ENCODE peak calls at places on chromosomes 6 and 20, in six cellular contexts. X is fibroblast of lung, N is heart left ventricle, V is psoas muscle, S is endothelial cell of umbilical vein, K is cardiac muscle cell. D is an unnamed sample. For H3K36me3 and H3K27me3, the result is how much of the 10 kb centered on the place peaks cover.

GRCh38 chr6:81772741-81773140 is 20.3 kb upstream of the TENT5A start:
- DNase-seq in X (peak), N (no peak), V (no peak), S (no peak), K (no peak), D (no peak)

GRCh38 chr6:27280540-27281000 is 31.5 kb downstream of the POM121L2 start:
- DNase-seq in X (no peak), N (no peak), V (no peak), S (no peak), K (no peak), D (no peak)

GRCh38 chr6:132937466-132937906 is 123.1 kb downstream of the RPS12 start:
- DNase-seq in X (peak), N (peak), V (no peak), S (peak), K (peak), D (no peak)

GRCh38 chr20:31859998-31860380 is 10.3 kb downstream of the DUSP15 start:
- DNase-seq in X (no peak), N (no peak), V (no peak), S (no peak), K (no peak), D (no peak)

GRCh38 chr6:115570326-115570725 is 490.4 kb downstream of the FRK start:
- DNase-seq in X (peak), N (no peak), V (no peak), S (no peak), K (no peak), D (no peak)

GRCh38 chr20:32447136-32448027 is 89.3 kb downstream of the ASXL1 start:
- DNase-seq in X (no peak), N (no peak), V (no peak), S (no peak), K (no peak), D (peak)

GRCh38 chr20:13262701-13263335 is 41.7 kb downstream of the ISM1 start:
- DNase-seq in X (no peak), N (no peak), V (no peak), S (no peak), K (no peak), D (no peak)

GRCh38 chr20:1326031-1326930 is 2.7 kb downstream of the SDCBP2 start:
- DNase-seq in X (peak), N (no peak), V (peak), S (peak), K (no peak), D (peak)

GRCh38 chr6:136294621-136295020 is 5.0 kb upstream of the BCLAF1 start:
- DNase-seq in X (no peak), N (no peak), V (no peak), S (no peak), K (no peak), D (no peak)

GRCh38 chr6:53811082-53811481 is 16.3 kb downstream of the LRRC1 start:
- DNase-seq in X (peak), N (no peak), V (no peak), S (no peak), K (peak), D (no peak)

GRCh38 chr6:101458341-101458740 is 64.8 kb downstream of the GRIK2 start:
- DNase-seq in X (peak), N (no peak), V (no peak), S (no peak), K (no peak), D (no peak)

DNA sequence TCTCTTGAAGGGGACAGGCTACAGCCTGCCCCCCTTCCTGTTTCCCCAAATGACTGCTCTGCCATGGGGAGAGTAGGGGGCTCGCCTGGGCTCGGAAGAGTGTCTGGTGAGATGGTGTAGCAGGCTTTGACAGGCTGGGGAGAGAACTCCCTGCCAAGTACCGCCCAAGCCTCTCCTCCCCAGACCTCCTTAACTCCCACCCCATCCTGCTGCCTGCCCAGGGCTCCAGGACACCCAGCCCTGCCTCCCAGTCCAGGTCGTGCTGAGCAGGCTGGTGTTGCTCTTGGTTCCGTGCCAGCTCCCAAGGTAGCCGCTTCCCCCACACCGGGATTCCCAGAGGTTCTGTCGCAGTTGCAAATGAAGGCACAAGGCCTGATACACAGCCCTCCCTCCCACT is 9.9 kb downstream of the VEGFA start:
- DNase-seq in X (no peak), N (peak), V (no peak), S (no peak), K (no peak), D (no peak)
- H3K36me3 ChIP-seq in X (half or more), N (under half), V (half or more), S (under half), K (half or more), D (under half)

GRCh38 chr6:47631248-47632196 is 66.9 kb upstream of the ADGRF4 start:
- DNase-seq in X (peak), N (no peak), V (no peak), S (peak), K (peak), D (no peak)

GRCh38 chr6:47634210-47635047 is 64.0 kb upstream of the ADGRF4 start:
- DNase-seq in X (no peak), N (no peak), V (no peak), S (peak), K (no peak), D (no peak)

GRCh38 chr6:47629954-47630353 is 68.4 kb upstream of the ADGRF4 start:
- DNase-seq in X (no peak), N (no peak), V (no peak), S (no peak), K (no peak), D (no peak)

GRCh38 chr6:47630587-47630986 is 67.8 kb upstream of the ADGRF4 start:
- DNase-seq in X (no peak), N (no peak), V (no peak), S (no peak), K (no peak), D (no peak)

GRCh38 chr6:47633141-47633540 is 65.2 kb upstream of the ADGRF4 start:
- DNase-seq in X (peak), N (no peak), V (no peak), S (no peak), K (peak), D (no peak)
- H3K4me3 ChIP-seq in X (no peak), N (no peak), V (no peak), S (no peak), K (no peak), D (no peak)

DNA sequence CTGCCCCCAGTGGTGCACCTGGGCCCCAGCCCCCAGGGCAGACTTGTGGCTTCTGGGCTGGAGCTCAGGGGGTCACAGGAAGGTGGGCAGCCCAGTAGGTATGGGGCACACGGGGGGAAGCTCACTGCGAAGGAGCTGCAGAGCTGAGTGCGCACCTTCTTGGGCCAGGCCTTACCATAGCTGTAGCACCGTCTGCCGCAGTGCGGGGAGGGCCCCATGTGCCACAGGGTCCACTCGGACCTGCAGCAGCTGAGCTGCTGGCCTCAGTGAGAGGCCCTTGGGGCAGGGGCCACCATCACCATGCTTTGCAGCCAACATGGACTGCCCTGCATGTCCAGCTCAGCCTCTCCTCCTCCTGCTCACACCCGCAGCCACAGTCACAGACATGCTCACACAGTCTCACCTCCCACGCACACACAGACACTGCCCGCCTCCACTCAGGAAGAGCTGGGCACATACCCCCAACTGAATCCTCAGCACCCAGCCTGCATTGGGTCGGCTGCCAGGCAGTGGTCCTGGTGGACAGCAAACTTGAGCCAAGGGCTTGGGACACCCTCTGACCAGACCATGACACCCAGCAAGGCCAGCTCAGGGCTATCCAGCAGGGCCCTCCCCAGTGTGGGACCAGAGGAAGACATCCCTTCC is 35.3 kb downstream of the YTHDF1 start:
- DNase-seq in X (no peak), N (no peak), V (no peak), S (no peak), K (no peak), D (no peak)
- H3K27me3 ChIP-seq in X (under half), N (half or more), V (under half), S (under half), K (half or more), D (under half)

GRCh38 chr6:80021131-80021530 is 16.7 kb downstream of the TTK start:
- DNase-seq in X (no peak), N (no peak), V (no peak), S (no peak), K (no peak), D (no peak)
- H3K36me3 ChIP-seq in X (under half), N (under half), V (under half), S (under half), K (under half), D (under half)

DNA sequence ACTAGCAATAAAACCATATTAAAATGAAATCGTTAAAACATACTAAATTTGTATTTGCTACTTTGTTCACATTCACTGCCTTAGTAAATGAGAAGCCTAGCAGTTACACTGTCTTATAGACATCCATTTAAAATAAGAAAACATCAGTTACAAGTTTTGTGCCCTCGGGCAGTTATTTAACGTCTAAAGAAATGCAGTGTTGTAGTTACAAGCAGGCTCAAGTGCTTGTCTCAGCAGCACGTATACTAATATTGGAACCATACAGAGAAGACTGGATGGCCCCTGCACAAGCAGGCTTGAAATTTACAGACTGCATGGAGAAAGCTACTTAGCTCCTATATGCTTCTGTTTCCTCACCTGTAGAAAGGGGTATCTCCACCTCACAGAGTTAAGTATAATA is 93.1 kb downstream of the HACE1 start:
- DNase-seq in X (no peak), N (no peak), V (no peak), S (no peak), K (no peak), D (no peak)
- H3K4me3 ChIP-seq in X (no peak), N (no peak), V (no peak), S (no peak), K (no peak), D (no peak)

GRCh38 chr6:147508073-147508870 is at the start of gene SAMD5:
- DNase-seq in X (peak), N (peak), V (peak), S (peak), K (peak), D (peak)

GRCh38 chr6:147503587-147503986 is 4.9 kb upstream of the SAMD5 start:
- DNase-seq in X (no peak), N (no peak), V (no peak), S (no peak), K (no peak), D (no peak)

GRCh38 chr6:147506704-147507114 is 1.8 kb upstream of the SAMD5 start:
- DNase-seq in X (peak), N (peak), V (peak), S (peak), K (peak), D (peak)

GRCh38 chr6:147507162-147508072 is 1.1 kb upstream of the SAMD5 start:
- DNase-seq in X (peak), N (peak), V (no peak), S (peak), K (peak), D (peak)

DNA sequence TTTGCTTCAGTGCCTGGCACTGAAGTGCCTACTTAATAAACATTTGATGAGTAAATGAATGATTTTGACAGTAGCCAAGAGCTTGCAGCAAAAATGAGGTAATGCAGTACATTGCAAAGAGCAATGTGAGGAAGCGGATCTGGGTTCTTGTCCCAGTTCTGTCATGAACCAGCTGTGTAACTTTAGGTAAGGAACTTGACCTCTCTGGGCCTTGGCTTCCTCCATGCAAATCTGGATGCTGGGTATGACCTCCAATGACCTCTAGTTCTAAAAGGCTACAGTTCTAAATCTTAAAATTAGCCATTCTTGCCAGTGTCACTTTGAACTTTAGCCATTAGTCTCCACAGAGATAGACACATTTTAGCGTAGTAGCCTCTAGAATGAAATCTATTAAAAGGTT is 3.6 kb upstream of the SAMD5 start:
- DNase-seq in X (no peak), N (no peak), V (no peak), S (no peak), K (no peak), D (no peak)
- H3K27me3 ChIP-seq in X (under half), N (half or more), V (under half), S (under half), K (half or more), D (under half)